ENCODE peak calls at places on chromosomes 4 and X, in nine cellular contexts. B, Z, T, P, W, J, S, G and X are unnamed samples.

GRCh38 chr4:158255727-158256324 is 45.5 kb downstream of the TMEM144 start:
- DNase-seq in S (no peak), W (peak; percentile 36), B (no peak), T (no peak), P (no peak), Z (peak; percentile 17), G (no peak), J (no peak), X (no peak)

GRCh38 chr4:9987749-9988346 is 33.4 kb downstream of the SLC2A9 start:
- DNase-seq in Z (no peak), S (no peak), P (no peak), J (no peak), G (no peak), T (no peak), B (no peak), W (no peak), X (no peak)

GRCh38 chrX:149531599-149531998 is 9.2 kb upstream of the EOLA1 start:
- DNase-seq in W (peak; percentile 64), P (no peak), G (no peak), Z (no peak), T (no peak), J (no peak), S (no peak), B (no peak), X (no peak)

GRCh38 chr4:157172011-157172410 is 48.5 kb upstream of the GRIA2 start:
- DNase-seq in Z (no peak), B (no peak), S (no peak), T (no peak), W (no peak), G (no peak), P (no peak), J (no peak), X (no peak)

GRCh38 chr4:25351777-25352421 is 25.2 kb upstream of the ANAPC4 start:
- DNase-seq in P (no peak), T (no peak), S (no peak), Z (no peak), B (no peak), G (no peak), W (no peak), J (no peak), X (peak; percentile 15)

GRCh38 chr4:175385797-175386196 is 426.3 kb downstream of the GPM6A start:
- DNase-seq in S (no peak), B (no peak), T (no peak), Z (no peak), W (no peak), P (no peak), G (no peak), J (no peak), X (no peak)

GRCh38 chr4:107801766-107802211 is 22.9 kb upstream of the SGMS2 start:
- DNase-seq in J (no peak), W (no peak), B (no peak), T (no peak), S (no peak), Z (no peak), G (no peak), P (no peak), X (no peak)

GRCh38 chr4:16516796-16517413 is 290.6 kb upstream of the TAPT1 start:
- DNase-seq in B (no peak), S (no peak), G (peak; percentile 72), J (peak; percentile 58), T (no peak), Z (no peak), P (no peak), W (peak; percentile 34), X (no peak)

GRCh38 chr4:156638925-156639605 is 332.5 kb downstream of the PDGFC start:
- DNase-seq in T (no peak), Z (no peak), J (no peak), W (no peak), S (no peak), G (no peak), P (no peak), B (no peak), X (peak; percentile 89)

GRCh38 chr4:86706923-86707597 is 112.9 kb downstream of the PTPN13 start:
- DNase-seq in B (no peak), S (no peak), G (no peak), J (no peak), P (no peak), T (no peak), Z (no peak), W (peak; percentile 2), X (no peak)

GRCh38 chr4:146212781-146213180 is 1.6 kb upstream of the REELD1 start:
- DNase-seq in J (no peak), T (no peak), S (no peak), G (no peak), Z (no peak), W (no peak), P (no peak), B (no peak), X (no peak)

GRCh38 chr4:665751-666435 is 8.2 kb downstream of the ATP5ME start:
- DNase-seq in J (no peak), G (no peak), P (no peak), W (no peak), B (no peak), Z (no peak), S (no peak), T (no peak), X (no peak)

GRCh38 chr4:54971474-54971950 is 153.9 kb downstream of the KDR start:
- DNase-seq in W (peak; percentile 62), J (no peak), Z (peak; percentile 29), S (no peak), G (no peak), B (no peak), P (no peak), T (no peak), X (peak; percentile 22)

GRCh38 chrX:57528670-57529255 is 63.0 kb upstream of the ZXDB start:
- DNase-seq in Z (peak; percentile 21), W (peak; percentile 34), S (no peak), T (no peak), G (no peak), J (no peak), B (no peak), P (peak; percentile 3), X (no peak)

GRCh38 chr4:81314897-81315470 is 100.0 kb upstream of the PRKG2 start:
- DNase-seq in S (no peak), P (no peak), T (no peak), W (no peak), G (no peak), B (no peak), J (no peak), Z (no peak), X (no peak)

GRCh38 chr4:66572949-66573348 is 902.7 kb upstream of the EPHA5 start:
- DNase-seq in J (no peak), S (no peak), G (no peak), B (no peak), P (no peak), Z (no peak), T (no peak), W (no peak), X (peak; percentile 95)

GRCh38 chr4:151389316-151389715 is 19.7 kb upstream of the FHIP1A start:
- DNase-seq in S (no peak), P (no peak), T (no peak), G (no peak), W (no peak), B (no peak), Z (no peak), J (no peak), X (no peak)

GRCh38 chr4:141786921-141787320 is 150.5 kb downstream of the IL15 start:
- DNase-seq in G (no peak), S (no peak), W (no peak), Z (no peak), T (no peak), B (no peak), J (no peak), P (no peak), X (no peak)

GRCh38 chrX:151543706-151544105 is 19.8 kb upstream of the PASD1 start:
- DNase-seq in Z (no peak), B (no peak), S (no peak), W (no peak), J (no peak), P (no peak), T (no peak), G (no peak), X (no peak)

GRCh38 chr4:75821966-75822365 is 80.3 kb downstream of the PPEF2 start:
- DNase-seq in T (no peak), B (no peak), W (no peak), G (no peak), Z (no peak), S (no peak), J (no peak), P (no peak), X (no peak)

GRCh38 chrX:23631136-23631535 is 36.2 kb upstream of the PRDX4 start:
- DNase-seq in B (no peak), T (no peak), G (no peak), S (no peak), W (no peak), Z (no peak), P (no peak), J (no peak), X (no peak)

GRCh38 chrX:150361070-150361776 is 1.9 kb upstream of the MAMLD1 start:
- DNase-seq in T (peak; percentile 61), G (no peak), S (peak; percentile 53), P (peak; percentile 43), W (peak; percentile 34), B (no peak), J (no peak), Z (no peak), X (no peak)

GRCh38 chr4:136768925-136769275 is 763.4 kb downstream of the PCDH18 start:
- DNase-seq in J (no peak), Z (no peak), B (no peak), T (no peak), W (no peak), S (no peak), G (no peak), P (no peak), X (no peak)